ENCODE peak calls at places on chromosomes 12 and 14, in six cellular contexts. T, U, H, Q, F and G are unnamed samples.

GRCh38 chr12:96864335-96864734 is 42.7 kb upstream of the NEDD1 start:
- DNase-seq in F (no peak), Q (no peak), H (no peak), U (no peak), T (no peak), G (no peak)

GRCh38 chr14:24941719-24942118 is 108.2 kb downstream of the STXBP6 start:
- DNase-seq in H (no peak), U (no peak), F (no peak), Q (no peak), T (no peak), G (no peak)

GRCh38 chr14:106419432-106419831 is 893.0 kb downstream of the TMEM121 start:
- DNase-seq in Q (no peak), T (no peak), F (no peak), U (peak; percentile 47), H (no peak), G (no peak)

GRCh38 chr14:23071975-23072539 is 14.7 kb upstream of the CDH24 start:
- DNase-seq in H (no peak), F (no peak), T (no peak), U (no peak), Q (no peak), G (no peak)

GRCh38 chr12:126428769-126429168 is 1363.5 kb downstream of the AACS start:
- DNase-seq in Q (no peak), U (no peak), F (no peak), H (no peak), T (no peak), G (no peak)

GRCh38 chr14:89399157-89399556 is 17.9 kb downstream of the FOXN3 start:
- DNase-seq in H (no peak), Q (no peak), T (no peak), F (no peak), U (no peak), G (no peak)

GRCh38 chr14:65238456-65238855 is 136.1 kb upstream of the MAX start:
- DNase-seq in Q (no peak), U (peak; percentile 23), F (no peak), H (peak; percentile 92), T (no peak), G (no peak)

GRCh38 chr14:77128414-77128891 is 13.1 kb downstream of the ZDHHC22 start:
- DNase-seq in F (no peak), H (peak; percentile 24), U (no peak), T (no peak), Q (no peak), G (no peak)

GRCh38 chr12:121223283-121223946 is 13.5 kb downstream of the P2RX4 start:
- DNase-seq in T (no peak), Q (no peak), F (no peak), U (peak; percentile 59), H (peak; percentile 38), G (no peak)

GRCh38 chr12:48788522-48788851 is 402 bp downstream of the ADCY6 start:
- DNase-seq in Q (no peak), T (no peak), F (peak; percentile 28), U (no peak), H (no peak), G (no peak)

GRCh38 chr14:97408937-97409860 is 612.0 kb downstream of the VRK1 start:
- DNase-seq in Q (no peak), U (no peak), T (no peak), H (no peak), F (no peak), G (no peak)

GRCh38 chr14:74524076-74524812 is 30.7 kb downstream of the ISCA2 start:
- DNase-seq in U (no peak), Q (no peak), T (no peak), F (no peak), H (peak; percentile 37), G (no peak)

GRCh38 chr12:115423546-115423987 is 739.6 kb upstream of the TBX3 start:
- DNase-seq in H (no peak), U (no peak), Q (no peak), T (no peak), F (no peak), G (no peak)
- TF ChIP-seq CTCF in H (no peak), U (no peak), Q (no peak), T (no peak), F (no peak), G (no peak)

DNA sequence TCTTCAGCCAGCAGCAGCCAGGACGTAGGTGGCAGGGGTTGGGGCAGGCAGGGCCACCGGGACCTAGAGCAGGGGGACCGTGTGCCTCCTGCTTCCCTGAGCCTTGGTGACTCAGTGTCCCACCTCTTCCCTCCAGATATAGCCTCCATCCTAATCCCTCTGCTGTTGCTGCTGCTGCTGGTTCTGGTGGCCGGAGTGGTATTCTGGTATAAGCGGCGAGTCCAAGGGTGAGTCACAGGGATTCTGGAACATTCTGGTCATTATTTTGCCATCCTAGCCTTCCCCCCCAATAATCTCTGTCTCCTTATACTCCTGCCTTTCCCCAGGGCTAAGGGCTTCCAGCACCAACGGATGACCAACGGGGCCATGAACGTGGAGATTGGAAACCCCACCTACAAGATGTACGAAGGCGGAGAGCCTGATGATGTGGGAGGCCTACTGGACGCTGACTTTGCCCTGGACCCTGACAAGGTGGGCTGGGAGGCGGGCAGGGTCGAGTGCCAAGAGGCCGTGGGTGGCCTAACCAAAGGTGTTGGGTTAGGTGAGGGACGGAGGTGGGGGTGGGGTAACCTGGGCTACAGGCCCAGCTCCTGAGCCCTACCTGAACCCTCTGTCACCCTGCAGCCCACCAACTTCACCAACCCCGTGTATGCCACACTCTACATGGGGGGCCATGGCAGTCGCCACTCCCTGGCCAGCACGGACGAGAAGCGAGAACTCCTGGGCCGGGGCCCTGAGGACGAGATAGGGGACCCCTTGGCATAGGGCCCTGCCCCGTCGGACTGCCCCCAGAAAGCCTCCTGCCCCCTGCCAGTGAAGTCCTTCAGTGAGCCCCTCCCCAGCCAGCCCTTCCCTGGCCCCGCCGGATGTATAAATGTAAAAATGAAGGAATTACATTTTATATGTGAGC is 4.5 kb upstream of the NXPH4 start:
- DNase-seq in T (no peak), Q (no peak), H (no peak), U (no peak), F (no peak), G (no peak)
- TF ChIP-seq CTCF in T (no peak), Q (no peak), H (peak; percentile 3), U (no peak), F (no peak), G (no peak)

GRCh38 chr12:99977550-99977949 is 7.2 kb downstream of the ANKS1B start:
- DNase-seq in H (no peak), Q (no peak), T (no peak), U (no peak), F (no peak), G (no peak)
- TF ChIP-seq CTCF in H (no peak), Q (no peak), T (no peak), U (no peak), F (no peak), G (no peak)

GRCh38 chr14:102672410-102672960 is 80.0 kb downstream of the RCOR1 start:
- DNase-seq in U (no peak), Q (no peak), H (no peak), T (no peak), F (no peak), G (no peak)
- TF ChIP-seq CTCF in U (no peak), Q (no peak), H (no peak), T (no peak), F (no peak), G (no peak)

DNA sequence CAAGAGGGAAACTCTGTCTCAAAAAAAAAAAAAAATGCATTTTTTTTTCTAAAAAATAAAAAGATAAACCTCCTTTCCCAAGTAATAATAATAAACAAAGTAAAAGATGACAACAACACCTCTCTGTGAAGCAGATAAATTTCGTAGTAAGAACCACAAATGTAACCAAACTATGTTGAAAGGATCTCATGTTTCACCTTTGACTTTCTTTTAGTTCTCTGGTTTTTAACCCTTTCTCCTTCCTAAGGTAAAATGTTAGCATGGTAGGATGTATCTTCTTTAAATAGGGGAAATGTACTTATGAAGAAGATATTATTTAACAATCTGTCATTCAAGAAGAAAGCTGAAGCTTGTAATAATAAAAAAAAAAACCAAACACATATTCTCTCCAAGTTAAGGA is 1.8 kb upstream of the KLHL42 start:
- DNase-seq in H (peak; percentile 26), F (no peak), Q (no peak), T (no peak), U (no peak), G (no peak)
- TF ChIP-seq CTCF in H (no peak), F (no peak), Q (no peak), T (no peak), U (no peak), G (no peak)

GRCh38 chr12:38915783-38916182 is 10.4 kb upstream of the CPNE8 start:
- DNase-seq in F (no peak), T (no peak), U (no peak), Q (no peak), H (no peak), G (no peak)

GRCh38 chr12:38907171-38907923 is 2.0 kb upstream of the CPNE8 start:
- DNase-seq in U (no peak), H (no peak), Q (no peak), F (no peak), T (no peak), G (no peak)

GRCh38 chr12:38912116-38912515 is 6.7 kb upstream of the CPNE8 start:
- DNase-seq in Q (no peak), H (no peak), F (no peak), T (no peak), U (no peak), G (no peak)

GRCh38 chr12:38906482-38907170 is 1.2 kb upstream of the CPNE8 start:
- DNase-seq in Q (peak; percentile 19), U (peak; percentile 80), F (peak; percentile 87), H (peak; percentile 71), T (peak; percentile 42), G (peak; percentile 92)

GRCh38 chr12:38911611-38912010 is 6.2 kb upstream of the CPNE8 start:
- DNase-seq in Q (no peak), U (no peak), F (no peak), H (no peak), T (no peak), G (no peak)
- TF ChIP-seq CTCF in Q (no peak), U (no peak), F (no peak), H (no peak), T (no peak), G (no peak)

GRCh38 chr12:30695327-30696102 is at the start of gene IPO8:
- DNase-seq in T (peak; percentile 73), H (peak; percentile 92), U (peak; percentile 95), F (peak; percentile 92), Q (peak; percentile 77), G (peak; percentile 87)
- TF ChIP-seq CTCF in T (no peak), H (peak; percentile 41), U (peak; percentile 13), F (no peak), Q (peak; percentile 20), G (peak; percentile 29)

GRCh38 chr12:109477185-109477962 is at the start of the genes KCTD10 and UBE3B:
- DNase-seq in T (peak; percentile 84), U (peak; percentile 95), H (peak; percentile 94), F (peak; percentile 89), Q (peak; percentile 37), G (peak; percentile 90)
- TF ChIP-seq CTCF in T (no peak), U (no peak), H (peak; percentile 10), F (no peak), Q (no peak), G (no peak)

DNA sequence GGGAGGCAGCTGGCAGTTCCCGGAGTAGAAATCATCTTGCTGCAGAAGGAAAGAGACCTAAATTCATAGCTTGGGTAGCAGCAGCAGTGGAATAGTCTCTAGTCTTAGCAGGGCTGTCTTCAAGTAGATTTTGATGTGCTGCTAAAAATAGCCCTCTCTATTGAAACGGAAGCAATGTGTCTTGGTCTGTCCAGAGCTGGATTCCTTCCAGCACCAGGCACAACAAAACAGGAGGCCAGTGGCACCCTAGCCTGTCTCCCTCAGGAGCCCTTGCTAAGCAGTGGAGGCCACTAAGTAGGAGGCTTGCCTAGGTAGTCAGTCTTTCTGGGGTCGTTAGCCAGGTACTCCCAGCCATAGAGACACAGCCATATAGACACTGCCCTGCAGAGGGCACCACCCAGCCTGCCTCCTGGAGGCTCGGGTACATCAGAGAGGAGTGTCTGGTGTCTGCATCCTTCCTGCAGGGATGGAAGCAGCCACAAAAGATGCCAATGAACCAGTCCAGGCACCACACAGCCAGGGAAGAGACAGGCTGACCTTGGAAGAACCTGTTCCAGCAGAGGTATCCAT is 97.5 kb downstream of the CRACR2A start:
- DNase-seq in F (no peak), H (peak; percentile 40), Q (no peak), T (no peak), U (peak; percentile 22), G (no peak)
- TF ChIP-seq CTCF in F (no peak), H (peak; percentile 71), Q (no peak), T (no peak), U (peak; percentile 26), G (no peak)